ENCODE peak calls at places on chromosomes 4 and X, in nine cellular contexts. P is astrocyte of the cerebellum, M is suprapubic skin, C is uterus, Y is heart right ventricle, B is fibroblast of lung, L is AG10803, O is vagina, I is fibroblast of pulmonary artery. U is an unnamed sample.

GRCh38 chr4:48546336-48546735 is 56.3 kb downstream of the ZAR1 start:
- DNase-seq in I (peak), C (no peak), L (peak), P (peak), M (no peak), Y (no peak), B (peak), O (no peak), U (no peak)

GRCh38 chr4:24094726-24095125 is 204.9 kb upstream of the PPARGC1A start:
- DNase-seq in I (no peak), C (no peak), O (no peak), P (peak), M (no peak), B (peak), Y (no peak), L (no peak), U (no peak)

GRCh38 chrX:39877919-39878318 is 219.8 kb downstream of the BCOR start:
- DNase-seq in I (no peak), C (no peak), L (no peak), B (no peak), Y (no peak), P (no peak), M (no peak), O (no peak), U (no peak)

GRCh38 chr4:148437439-148437838 is 4.8 kb downstream of the NR3C2 start:
- DNase-seq in O (no peak), C (no peak), P (no peak), B (no peak), M (no peak), Y (no peak), L (no peak), I (no peak), U (no peak)

GRCh38 chr4:134585972-134586371 is 384.4 kb upstream of the PABPC4L start:
- DNase-seq in B (no peak), P (no peak), M (no peak), O (no peak), C (no peak), L (no peak), I (peak), Y (no peak), U (no peak)

GRCh38 chr4:66575024-66575696 is 904.9 kb upstream of the EPHA5 start:
- DNase-seq in B (peak), I (peak), L (peak), O (no peak), C (no peak), M (no peak), Y (no peak), P (peak), U (no peak)

GRCh38 chr4:14092741-14093140 is 465.2 kb upstream of the BOD1L1 start:
- DNase-seq in Y (no peak), B (no peak), M (no peak), P (no peak), C (no peak), L (no peak), O (no peak), I (no peak), U (no peak)

GRCh38 chr4:3122081-3122563 is 47.6 kb downstream of the HTT start:
- DNase-seq in L (peak), Y (no peak), O (no peak), B (peak), M (no peak), I (peak), P (peak), C (no peak), U (no peak)

GRCh38 chr4:27149541-27150212 is 289.0 kb downstream of the STIM2 start:
- DNase-seq in C (no peak), B (peak), I (peak), P (peak), L (peak), M (no peak), O (no peak), Y (no peak), U (no peak)

GRCh38 chr4:151530783-151531182 is 121.8 kb downstream of the FHIP1A start:
- DNase-seq in B (no peak), P (no peak), M (no peak), O (no peak), Y (no peak), C (no peak), L (no peak), I (peak), U (no peak)

GRCh38 chrX:109704563-109704962 is 28.5 kb downstream of the ACSL4 start:
- DNase-seq in C (no peak), L (no peak), P (no peak), M (no peak), B (no peak), O (no peak), I (no peak), Y (no peak), U (no peak)

GRCh38 chr4:153296424-153296823 is 48.1 kb upstream of the MND1 start:
- DNase-seq in I (peak), P (peak), M (no peak), C (peak), O (no peak), Y (no peak), L (peak), B (peak), U (no peak)

GRCh38 chrX:54891573-54891972 is 29.1 kb upstream of the TRO start:
- DNase-seq in C (no peak), O (no peak), L (peak), M (no peak), P (no peak), B (peak), Y (no peak), I (peak), U (no peak)

GRCh38 chr4:125590158-125590557 is 275.4 kb downstream of the FAT4 start:
- DNase-seq in O (no peak), M (no peak), B (no peak), L (no peak), P (no peak), Y (no peak), C (no peak), I (no peak), U (no peak)

GRCh38 chrX:115625577-115626301 is 64.8 kb downstream of the PLS3 start:
- DNase-seq in C (no peak), I (peak), B (peak), O (no peak), Y (no peak), P (peak), L (peak), M (no peak), U (no peak)

GRCh38 chr4:128757712-128758111 is 51.8 kb upstream of the JADE1 start:
- DNase-seq in I (no peak), Y (peak), O (no peak), B (peak), C (no peak), L (peak), P (no peak), M (no peak), U (no peak)

GRCh38 chr4:22870847-22871246 is 178.1 kb downstream of the GBA3 start:
- DNase-seq in P (no peak), O (no peak), B (no peak), Y (no peak), L (no peak), I (no peak), M (no peak), C (no peak), U (no peak)

GRCh38 chrX:41110801-41111625 is 25.8 kb downstream of the USP9X start:
- DNase-seq in B (no peak), M (no peak), L (no peak), I (peak), O (no peak), P (no peak), C (no peak), Y (no peak), U (no peak)

GRCh38 chr4:127781303-127782024 is 658 bp upstream of the HSPA4L start:
- DNase-seq in Y (peak), M (peak), L (peak), O (no peak), B (peak), I (peak), P (no peak), C (peak), U (no peak)

GRCh38 chr4:86670739-86671138 is 76.6 kb downstream of the PTPN13 start:
- DNase-seq in P (peak), C (no peak), B (peak), I (peak), L (peak), Y (no peak), O (no peak), M (no peak), U (no peak)

GRCh38 chr4:797066-797465 is 28.9 kb downstream of the CPLX1 start:
- DNase-seq in P (no peak), B (no peak), Y (no peak), C (no peak), L (no peak), I (no peak), M (no peak), O (no peak), U (no peak)

GRCh38 chrX:17788439-17788838 is 51.1 kb downstream of the SCML1 start:
- DNase-seq in O (no peak), I (peak), P (peak), M (no peak), Y (peak), L (peak), B (peak), C (peak), U (no peak)

GRCh38 chr4:4921077-4921476 is 61.6 kb downstream of the MSX1 start:
- DNase-seq in Y (no peak), I (no peak), B (no peak), C (no peak), M (no peak), O (peak), P (no peak), L (no peak), U (no peak)

GRCh38 chr4:169723207-169723606 is 34.5 kb downstream of the HPF1 start:
- DNase-seq in I (peak), O (no peak), B (peak), M (no peak), L (peak), C (no peak), P (no peak), Y (no peak), U (no peak)

GRCh38 chrX:2266445-2267349 is 234.1 kb downstream of the DHRSX start:
- DNase-seq in L (no peak), I (no peak), O (no peak), B (no peak), C (no peak), Y (no peak), M (peak), P (no peak), U (no peak)

DNA sequence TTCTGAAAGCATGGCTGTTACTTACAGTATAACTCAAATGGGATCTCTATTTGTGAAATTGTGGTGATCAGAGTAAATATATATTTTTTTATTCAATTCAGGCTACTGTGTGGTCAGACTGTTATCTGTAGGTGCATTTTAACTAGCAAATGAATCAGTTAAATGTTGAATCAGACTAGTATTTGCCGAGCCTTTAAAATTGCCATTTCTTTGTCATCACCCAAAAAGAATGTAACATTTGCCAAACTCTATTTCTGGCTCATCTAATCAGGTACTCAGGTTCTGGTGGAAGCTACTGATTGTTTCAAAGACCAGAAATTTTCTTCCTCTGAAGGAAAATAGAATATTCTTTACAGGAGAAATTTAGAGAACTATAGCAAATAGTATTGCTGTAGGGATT is 1.8 kb upstream of the NAA15 start:
- DNase-seq in L (no peak), B (no peak), M (no peak), C (no peak), Y (no peak), O (no peak), P (no peak), I (no peak), U (no peak)
- H3K4me3 ChIP-seq in L (no peak), B (no peak), M (no peak), C (no peak), Y (peak), O (no peak), P (peak), I (peak), U (no peak)

DNA sequence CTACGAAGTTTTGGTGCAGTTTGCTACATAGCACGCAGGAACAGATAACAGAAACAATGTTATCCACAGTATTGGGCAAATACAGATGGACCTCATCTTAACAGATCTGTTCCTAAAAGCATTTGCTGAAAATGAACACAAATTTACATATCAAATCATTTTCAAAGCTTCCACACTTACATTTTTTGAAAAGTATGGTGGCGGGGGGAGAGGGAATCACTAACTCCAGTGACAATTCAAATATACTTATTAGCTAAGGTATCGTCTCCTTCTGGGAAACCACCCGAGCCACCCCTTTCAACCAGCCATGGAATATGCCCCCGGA is 175.0 kb downstream of the NSUN7 start:
- DNase-seq in Y (no peak), P (no peak), I (no peak), B (no peak), L (no peak), C (no peak), O (no peak), M (no peak), U (no peak)
- TF ChIP-seq CTCF in Y (no peak), P (no peak), I (no peak), B (no peak), L (no peak), C (no peak), O (no peak), M (no peak), U (no peak)

GRCh38 chr4:55125763-55126541 is 557 bp upstream of the KDR start:
- DNase-seq in I (peak), O (no peak), Y (peak), M (no peak), C (peak), B (peak), L (peak), P (no peak), U (no peak)

GRCh38 chr4:55123791-55124190 is 1.6 kb downstream of the KDR start:
- DNase-seq in I (no peak), P (no peak), L (no peak), C (no peak), O (no peak), Y (no peak), M (no peak), B (no peak), U (no peak)

GRCh38 chr4:55125087-55125721 is at the start of gene KDR:
- DNase-seq in L (peak), Y (peak), B (peak), I (peak), M (peak), O (no peak), P (no peak), C (peak), U (no peak)

GRCh38 chr4:55122235-55122634 is 3.2 kb downstream of the KDR start:
- DNase-seq in O (no peak), P (no peak), L (no peak), M (no peak), B (no peak), Y (no peak), I (no peak), C (no peak), U (no peak)

DNA sequence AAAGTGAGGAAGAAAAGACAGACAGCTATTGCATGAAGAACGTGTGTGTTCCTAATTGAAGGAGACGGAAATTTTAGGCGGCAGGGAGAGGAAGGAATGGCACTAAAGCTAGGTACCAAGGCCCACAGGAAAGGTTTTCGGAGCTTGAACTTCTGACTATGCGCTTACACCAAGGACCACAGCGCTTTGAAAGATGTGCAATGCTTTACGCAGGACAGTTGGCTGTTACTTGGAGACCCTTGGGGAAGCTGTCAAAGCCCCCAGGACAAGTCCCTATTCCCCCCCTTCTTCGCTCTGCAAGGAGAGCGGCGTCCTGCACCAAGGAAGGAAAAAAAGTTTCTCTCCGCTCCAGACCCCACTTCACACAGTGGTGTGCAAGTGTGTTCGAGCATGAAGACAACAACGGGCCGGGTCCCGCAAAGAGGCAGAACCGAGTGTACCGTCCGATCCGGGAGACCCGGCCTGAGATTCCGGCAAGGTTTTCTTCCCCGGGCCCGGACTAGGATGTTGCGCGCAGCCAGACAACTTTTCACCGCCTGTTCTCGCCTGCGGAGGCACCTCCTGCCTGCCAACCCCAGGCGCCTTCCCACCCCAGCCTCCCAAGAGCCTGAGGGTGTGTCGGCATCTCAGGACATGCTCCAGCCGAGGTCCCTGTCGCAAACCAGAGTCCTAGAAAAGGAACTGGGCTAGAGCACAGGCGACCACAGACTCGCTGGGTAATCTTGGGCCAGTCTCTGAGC is 888 bp downstream of the KDR start:
- DNase-seq in C (peak), Y (peak), P (no peak), M (no peak), L (no peak), B (peak), I (peak), O (no peak), U (no peak)
- H3K4me3 ChIP-seq in C (peak), Y (peak), P (peak), M (peak), L (peak), B (peak), I (peak), O (peak), U (peak)

GRCh38 chr4:184099033-184099432 is 118.6 kb downstream of the ENPP6 start:
- DNase-seq in C (no peak), B (no peak), L (no peak), Y (no peak), I (no peak), M (no peak), O (no peak), P (no peak), U (no peak)

GRCh38 chr4:184096561-184097239 is 121.0 kb downstream of the ENPP6 start:
- DNase-seq in L (peak), Y (no peak), B (peak), M (no peak), I (no peak), P (peak), C (no peak), O (no peak), U (no peak)

GRCh38 chr4:184097815-184098214 is 119.9 kb downstream of the ENPP6 start:
- DNase-seq in P (no peak), M (no peak), L (no peak), Y (no peak), O (no peak), B (no peak), I (no peak), C (no peak), U (no peak)

GRCh38 chr4:184099541-184099966 is 118.1 kb downstream of the ENPP6 start:
- DNase-seq in P (no peak), L (no peak), Y (no peak), M (no peak), B (peak), C (no peak), O (no peak), I (no peak), U (no peak)

DNA sequence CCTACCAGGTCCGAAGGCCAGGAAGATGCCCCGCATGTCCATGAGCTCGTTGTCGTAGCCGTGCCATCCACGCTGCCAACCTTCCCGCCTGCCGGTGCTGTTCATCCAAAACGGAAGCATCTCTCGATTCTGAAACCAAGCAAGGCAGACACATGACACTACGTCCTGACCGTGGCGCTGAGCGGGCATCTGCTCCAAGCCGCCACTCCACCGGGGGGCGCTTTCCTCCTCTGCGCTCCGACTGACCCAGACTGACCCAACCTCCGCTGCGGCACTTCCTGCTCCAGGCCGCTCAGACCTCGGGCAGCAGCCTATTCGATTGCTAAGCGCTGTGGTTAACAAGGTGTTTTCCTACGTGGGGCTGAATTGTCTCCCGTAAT is 120.4 kb downstream of the ENPP6 start:
- DNase-seq in B (peak), O (no peak), P (no peak), M (peak), Y (peak), I (no peak), C (peak), L (peak), U (no peak)
- TF ChIP-seq CTCF in B (peak), O (no peak), P (no peak), M (peak), Y (peak), I (no peak), C (no peak), L (peak), U (peak)

DNA sequence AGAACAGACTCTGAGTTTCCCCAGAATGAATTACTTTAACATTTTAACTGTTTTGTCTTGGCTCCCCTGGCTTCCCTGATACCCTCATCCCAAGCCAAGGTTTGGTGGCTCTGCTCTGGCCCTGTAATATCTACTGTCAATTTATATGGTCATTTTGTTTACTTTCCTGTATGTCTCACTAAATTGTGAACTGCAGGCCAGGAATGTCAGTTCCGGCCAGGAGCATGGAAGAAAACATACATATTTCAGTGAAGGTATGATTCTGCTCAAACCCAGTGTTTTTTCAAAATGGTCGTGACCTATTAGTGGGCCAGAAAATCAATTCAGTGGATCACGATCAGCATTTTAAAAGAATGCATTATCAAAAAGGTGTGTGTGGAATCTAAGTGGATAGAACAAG is 1.2 kb downstream of the RPGR start:
- DNase-seq in L (no peak), M (no peak), Y (no peak), O (no peak), C (no peak), B (no peak), I (no peak), P (no peak), U (no peak)
- H3K4me3 ChIP-seq in L (peak), M (peak), Y (peak), O (no peak), C (peak), B (peak), I (peak), P (peak), U (peak)

GRCh38 chr4:129972257-129972656 is 876.3 kb downstream of the C4orf33 start:
- DNase-seq in M (no peak), P (no peak), O (no peak), Y (no peak), B (no peak), L (no peak), C (no peak), I (no peak), U (no peak)
- TF ChIP-seq CTCF in M (no peak), P (no peak), O (no peak), Y (no peak), B (no peak), L (no peak), C (no peak), I (no peak), U (no peak)